ENCODE peak calls at places on chromosomes 2 and 18, in five cellular contexts. M is tibial artery, I is kidney epithelial cell, K is fibroblast of lung, J is thoracic aorta. V is an unnamed sample.

GRCh38 chr18:14943967-14944636 is 196.1 kb downstream of the ANKRD30B start:
- DNase-seq in M (no peak), I (no peak), K (no peak), J (no peak), V (no peak)

GRCh38 chr2:137508739-137509384 is 455.4 kb upstream of the HNMT start:
- DNase-seq in M (no peak), I (no peak), K (no peak), J (no peak), V (peak)

GRCh38 chr2:25835906-25836305 is 42.4 kb downstream of the ASXL2 start:
- DNase-seq in M (no peak), I (no peak), K (no peak), J (no peak), V (no peak)

GRCh38 chr18:46712406-46712805 is 44.4 kb downstream of the ST8SIA5 start:
- DNase-seq in M (no peak), I (peak), K (peak), J (no peak), V (no peak)

GRCh38 chr2:221176666-221177065 is 395.4 kb downstream of the EPHA4 start:
- DNase-seq in M (no peak), I (no peak), K (no peak), J (no peak), V (no peak)

GRCh38 chr2:15521782-15522181 is 39.4 kb downstream of the NBAS start:
- DNase-seq in M (no peak), I (no peak), K (peak), J (no peak), V (no peak)

GRCh38 chr2:29747786-29748470 is 173.5 kb downstream of the ALK start:
- DNase-seq in M (no peak), I (peak), K (peak), J (no peak), V (peak)

GRCh38 chr18:56148373-56148772 is 490.0 kb downstream of the TXNL1 start:
- DNase-seq in M (no peak), I (peak), K (peak), J (no peak), V (no peak)

GRCh38 chr2:42492691-42493467 is 903 bp downstream of the KCNG3 start:
- DNase-seq in M (no peak), I (no peak), K (no peak), J (no peak), V (no peak)

GRCh38 chr2:197278804-197279763 is 31.5 kb downstream of the ANKRD44 start:
- DNase-seq in M (no peak), I (no peak), K (no peak), J (no peak), V (no peak)

GRCh38 chr2:121501070-121501469 is 29.6 kb upstream of the RNU4ATAC start:
- DNase-seq in M (no peak), I (no peak), K (peak), J (no peak), V (no peak)

GRCh38 chr2:200778038-200778437 is 33.7 kb upstream of the BZW1 start:
- DNase-seq in M (no peak), I (no peak), K (no peak), J (no peak), V (no peak)

GRCh38 chr2:172480301-172481218 is 53.2 kb downstream of the ITGA6 start:
- DNase-seq in M (no peak), I (no peak), K (peak), J (no peak), V (no peak)

GRCh38 chr2:201644001-201644400 is 698 bp upstream of the TMEM237 start:
- DNase-seq in M (peak), I (no peak), K (peak), J (no peak), V (no peak)

GRCh38 chr2:14632133-14632936 is at the start of gene LRATD1:
- DNase-seq in M (peak), I (peak), K (peak), J (peak), V (peak)

GRCh38 chr2:241554610-241555322 is 3.8 kb upstream of the BOK start:
- DNase-seq in M (no peak), I (no peak), K (no peak), J (no peak), V (no peak)

GRCh38 chr2:103784271-103784670 is 1022.4 kb downstream of the TMEM182 start:
- DNase-seq in M (no peak), I (no peak), K (no peak), J (no peak), V (no peak)

DNA sequence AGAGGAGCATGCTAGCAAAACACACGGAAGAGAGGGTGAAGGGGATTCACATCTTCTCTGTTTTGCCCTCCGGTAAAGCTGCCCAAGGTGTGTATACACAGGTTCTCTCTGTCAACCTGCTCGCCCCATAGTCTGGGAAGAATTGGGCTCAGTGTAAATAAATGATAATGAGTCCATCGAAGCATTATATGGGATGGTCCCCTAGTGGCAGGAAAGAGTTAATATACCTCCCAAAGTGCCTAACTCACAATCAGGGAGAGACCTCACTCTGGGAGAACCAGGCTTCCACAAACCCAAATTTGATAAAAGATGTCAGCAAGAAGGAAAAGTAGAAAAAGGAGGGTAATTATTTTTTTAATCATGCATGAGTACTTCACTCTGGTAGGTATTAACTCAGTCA is 262.2 kb upstream of the ZNF521 start:
- DNase-seq in M (no peak), I (no peak), K (no peak), J (no peak), V (no peak)
- TF ChIP-seq CTCF in M (no peak), I (no peak), K (no peak), J (no peak), V (no peak)

DNA sequence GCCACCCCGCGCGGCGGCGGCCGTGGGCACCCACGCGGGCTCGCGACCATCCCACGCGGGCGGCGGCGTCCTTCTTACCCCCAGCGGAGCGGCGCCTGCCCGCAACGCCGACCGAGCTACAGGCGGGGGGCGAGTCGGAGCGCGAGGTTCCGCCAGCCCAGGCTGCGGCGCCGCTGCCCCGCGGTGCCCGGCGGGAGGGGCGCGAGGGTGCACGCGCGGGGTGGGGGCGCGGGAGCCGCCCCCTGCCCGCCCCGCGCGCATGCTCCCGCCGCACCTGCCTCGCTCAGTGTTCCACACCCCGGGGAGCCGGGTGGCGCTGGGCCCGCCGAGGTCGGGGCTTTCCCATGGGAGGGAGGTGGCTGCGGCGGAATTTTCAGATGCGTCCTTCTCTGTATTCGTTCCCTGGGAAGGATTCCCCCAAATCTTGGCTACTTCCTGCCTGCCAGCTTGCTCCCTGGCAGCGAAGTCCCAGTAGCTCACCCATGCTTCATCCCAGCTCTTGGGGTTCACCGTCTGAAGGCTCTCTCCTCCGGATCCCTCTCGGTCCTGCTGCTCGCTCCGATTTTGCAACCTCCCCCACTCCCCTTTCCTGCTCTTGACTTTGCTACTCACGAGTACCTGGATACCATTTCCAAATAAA is at the start of gene L3MBTL4:
- DNase-seq in M (no peak), I (no peak), K (no peak), J (no peak), V (no peak)
- H3K4me3 ChIP-seq in M (peak), I (peak), K (peak), J (peak), V (peak)

GRCh38 chr2:108069515-108070310 is 83.4 kb downstream of the SLC5A7 start:
- DNase-seq in M (no peak), I (no peak), K (no peak), J (no peak), V (no peak)
- TF ChIP-seq CTCF in M (no peak), I (no peak), K (no peak), J (no peak), V (no peak)

GRCh38 chr2:212777020-212777491 is 238.5 kb upstream of the ERBB4 start:
- DNase-seq in M (no peak), I (no peak), K (peak), J (no peak), V (peak)
- H3K4me3 ChIP-seq in M (no peak), I (peak), K (peak), J (no peak), V (peak)

GRCh38 chr2:63841254-63842022 is at the start of gene UGP2:
- DNase-seq in M (peak), I (peak), K (peak), J (peak), V (peak)
- TF ChIP-seq CTCF in M (no peak), I (peak), K (peak), J (peak), V (peak)

DNA sequence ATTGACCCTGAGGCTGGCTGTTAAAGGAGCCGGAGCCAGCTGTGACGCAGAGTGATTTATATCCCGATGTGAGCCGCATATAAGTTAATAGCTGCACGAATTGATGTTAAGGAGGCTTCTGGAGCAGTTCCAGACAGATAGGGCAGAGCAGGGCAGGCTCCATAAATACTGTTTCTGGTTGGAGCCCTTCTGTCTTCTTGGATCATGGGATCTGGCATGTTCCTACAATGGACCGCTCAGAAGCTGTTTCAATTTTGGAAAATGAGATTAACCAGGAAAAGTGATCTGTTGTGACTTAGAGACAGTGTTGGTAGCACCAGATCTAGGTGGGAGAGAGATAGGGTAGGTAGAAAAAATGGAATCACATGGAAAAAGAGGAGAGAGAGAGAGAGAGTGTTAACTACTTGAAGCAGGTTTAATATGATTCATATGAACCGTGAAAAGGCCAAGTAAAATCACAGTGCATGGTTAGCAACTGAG is 4.8 kb upstream of the IGFBP5 start:
- DNase-seq in M (no peak), I (no peak), K (peak), J (no peak), V (peak)
- H3K4me3 ChIP-seq in M (no peak), I (no peak), K (no peak), J (peak), V (no peak)

V was measured in retinal pigment epithelial cell.